ENCODE peak calls at places on chromosome 5, in six cellular contexts. One of them, this sample, is unnamed.

GRCh38 chr5:124377386-124377785 is 369.1 kb downstream of the ZNF608 start:
- DNase-seq in psoas muscle: no peak
- DNase-seq in H7: no peak
- DNase-seq in neuronal stem cell: no peak
- DNase-seq in CD4-positive, CD25-positive, alpha-beta regulatory T cell: no peak
- DNase-seq in CD8-positive, alpha-beta T cell: no peak
- DNase-seq in this sample: no peak

GRCh38 chr5:93894471-93895354 is 153.3 kb upstream of the POU5F2 start:
- DNase-seq in neuronal stem cell: no peak
- DNase-seq in CD4-positive, CD25-positive, alpha-beta regulatory T cell: no peak
- DNase-seq in CD8-positive, alpha-beta T cell: no peak
- DNase-seq in H7: no peak
- DNase-seq in psoas muscle: no peak
- DNase-seq in this sample: no peak

GRCh38 chr5:39193553-39194465 is 25.6 kb downstream of the FYB1 start:
- DNase-seq in H7: no peak
- DNase-seq in CD4-positive, CD25-positive, alpha-beta regulatory T cell: no peak
- DNase-seq in CD8-positive, alpha-beta T cell: no peak
- DNase-seq in neuronal stem cell: no peak
- DNase-seq in psoas muscle: no peak
- DNase-seq in this sample: no peak

GRCh38 chr5:177111720-177112394 is 21.7 kb upstream of the NSD1 start:
- DNase-seq in neuronal stem cell: peak; percentile 81
- DNase-seq in H7: peak; percentile 95
- DNase-seq in CD4-positive, CD25-positive, alpha-beta regulatory T cell: peak; percentile 50
- DNase-seq in CD8-positive, alpha-beta T cell: peak; percentile 37
- DNase-seq in psoas muscle: no peak
- DNase-seq in this sample: peak; percentile 63

GRCh38 chr5:108953940-108954339 is 206.2 kb downstream of the FER start:
- DNase-seq in psoas muscle: no peak
- DNase-seq in neuronal stem cell: no peak
- DNase-seq in CD4-positive, CD25-positive, alpha-beta regulatory T cell: no peak
- DNase-seq in CD8-positive, alpha-beta T cell: no peak
- DNase-seq in H7: no peak
- DNase-seq in this sample: no peak

GRCh38 chr5:62326302-62326701 is 20.3 kb downstream of the KIF2A start:
- DNase-seq in CD4-positive, CD25-positive, alpha-beta regulatory T cell: no peak
- DNase-seq in psoas muscle: no peak
- DNase-seq in CD8-positive, alpha-beta T cell: no peak
- DNase-seq in H7: no peak
- DNase-seq in neuronal stem cell: no peak
- DNase-seq in this sample: no peak

GRCh38 chr5:153523831-153524230 is 33.4 kb downstream of the GRIA1 start:
- DNase-seq in CD8-positive, alpha-beta T cell: no peak
- DNase-seq in psoas muscle: peak; percentile 42
- DNase-seq in H7: no peak
- DNase-seq in CD4-positive, CD25-positive, alpha-beta regulatory T cell: no peak
- DNase-seq in neuronal stem cell: no peak
- DNase-seq in this sample: no peak

GRCh38 chr5:65041296-65042158 is 272.8 kb downstream of the CWC27 start:
- DNase-seq in CD4-positive, CD25-positive, alpha-beta regulatory T cell: no peak
- DNase-seq in CD8-positive, alpha-beta T cell: no peak
- DNase-seq in neuronal stem cell: no peak
- DNase-seq in H7: no peak
- DNase-seq in psoas muscle: no peak
- DNase-seq in this sample: no peak

GRCh38 chr5:7494446-7495132 is 98.7 kb downstream of the ADCY2 start:
- DNase-seq in H7: no peak
- DNase-seq in neuronal stem cell: no peak
- DNase-seq in CD4-positive, CD25-positive, alpha-beta regulatory T cell: no peak
- DNase-seq in CD8-positive, alpha-beta T cell: no peak
- DNase-seq in psoas muscle: peak; percentile 43
- DNase-seq in this sample: no peak

GRCh38 chr5:126830061-126830460 is 53.1 kb downstream of the LMNB1 start:
- DNase-seq in CD8-positive, alpha-beta T cell: no peak
- DNase-seq in CD4-positive, CD25-positive, alpha-beta regulatory T cell: no peak
- DNase-seq in H7: no peak
- DNase-seq in psoas muscle: no peak
- DNase-seq in neuronal stem cell: no peak
- DNase-seq in this sample: no peak

GRCh38 chr5:16871746-16872339 is 64.2 kb downstream of the MYO10 start:
- DNase-seq in H7: no peak
- DNase-seq in psoas muscle: no peak
- DNase-seq in neuronal stem cell: no peak
- DNase-seq in CD4-positive, CD25-positive, alpha-beta regulatory T cell: no peak
- DNase-seq in CD8-positive, alpha-beta T cell: no peak
- DNase-seq in this sample: no peak

GRCh38 chr5:80190960-80191359 is 64.9 kb downstream of the SERINC5 start:
- DNase-seq in psoas muscle: no peak
- DNase-seq in H7: no peak
- DNase-seq in neuronal stem cell: no peak
- DNase-seq in CD4-positive, CD25-positive, alpha-beta regulatory T cell: peak; percentile 42
- DNase-seq in CD8-positive, alpha-beta T cell: no peak
- DNase-seq in this sample: no peak

GRCh38 chr5:179967489-179967888 is 59.8 kb upstream of the TBC1D9B start:
- DNase-seq in H7: no peak
- DNase-seq in psoas muscle: no peak
- DNase-seq in neuronal stem cell: no peak
- DNase-seq in CD8-positive, alpha-beta T cell: no peak
- DNase-seq in CD4-positive, CD25-positive, alpha-beta regulatory T cell: no peak
- DNase-seq in this sample: no peak

GRCh38 chr5:50968296-50969206 is 302.1 kb downstream of the PARP8 start:
- DNase-seq in CD4-positive, CD25-positive, alpha-beta regulatory T cell: no peak
- DNase-seq in CD8-positive, alpha-beta T cell: no peak
- DNase-seq in neuronal stem cell: peak; percentile 88
- DNase-seq in psoas muscle: no peak
- DNase-seq in H7: no peak
- DNase-seq in this sample: no peak

GRCh38 chr5:158194561-158194961 is 335.6 kb upstream of the CLINT1 start:
- DNase-seq in CD4-positive, CD25-positive, alpha-beta regulatory T cell: no peak
- DNase-seq in CD8-positive, alpha-beta T cell: no peak
- DNase-seq in neuronal stem cell: no peak
- DNase-seq in psoas muscle: no peak
- DNase-seq in H7: no peak
- DNase-seq in this sample: no peak

GRCh38 chr5:6496207-6496584 is 47.5 kb downstream of the UBE2QL1 start:
- DNase-seq in psoas muscle: no peak
- DNase-seq in CD4-positive, CD25-positive, alpha-beta regulatory T cell: no peak
- DNase-seq in CD8-positive, alpha-beta T cell: no peak
- DNase-seq in neuronal stem cell: no peak
- DNase-seq in H7: no peak
- DNase-seq in this sample: no peak

GRCh38 chr5:132506094-132506692 is 15.6 kb upstream of the IRF1 start:
- DNase-seq in CD4-positive, CD25-positive, alpha-beta regulatory T cell: no peak
- DNase-seq in CD8-positive, alpha-beta T cell: no peak
- DNase-seq in H7: peak; percentile 62
- DNase-seq in psoas muscle: no peak
- DNase-seq in neuronal stem cell: no peak
- DNase-seq in this sample: no peak

GRCh38 chr5:111548992-111549649 is 36.8 kb upstream of the STARD4 start:
- DNase-seq in H7: no peak
- DNase-seq in CD4-positive, CD25-positive, alpha-beta regulatory T cell: no peak
- DNase-seq in psoas muscle: no peak
- DNase-seq in neuronal stem cell: no peak
- DNase-seq in CD8-positive, alpha-beta T cell: no peak
- DNase-seq in this sample: no peak

GRCh38 chr5:35269006-35269405 is 38.7 kb upstream of the PRLR start:
- DNase-seq in neuronal stem cell: no peak
- DNase-seq in psoas muscle: no peak
- DNase-seq in H7: no peak
- DNase-seq in CD8-positive, alpha-beta T cell: no peak
- DNase-seq in CD4-positive, CD25-positive, alpha-beta regulatory T cell: no peak
- DNase-seq in this sample: no peak

GRCh38 chr5:179265529-179266290 is 79.6 kb downstream of the ADAMTS2 start:
- DNase-seq in CD8-positive, alpha-beta T cell: no peak
- DNase-seq in psoas muscle: peak; percentile 97
- DNase-seq in H7: peak; percentile 80
- DNase-seq in neuronal stem cell: no peak
- DNase-seq in CD4-positive, CD25-positive, alpha-beta regulatory T cell: no peak
- DNase-seq in this sample: no peak

GRCh38 chr5:122312670-122312988 is 592 bp downstream of the SNCAIP start:
- DNase-seq in H7: no peak
- DNase-seq in neuronal stem cell: peak; percentile 30
- DNase-seq in psoas muscle: peak; percentile 15
- DNase-seq in CD8-positive, alpha-beta T cell: no peak
- DNase-seq in CD4-positive, CD25-positive, alpha-beta regulatory T cell: no peak
- DNase-seq in this sample: no peak

DNA sequence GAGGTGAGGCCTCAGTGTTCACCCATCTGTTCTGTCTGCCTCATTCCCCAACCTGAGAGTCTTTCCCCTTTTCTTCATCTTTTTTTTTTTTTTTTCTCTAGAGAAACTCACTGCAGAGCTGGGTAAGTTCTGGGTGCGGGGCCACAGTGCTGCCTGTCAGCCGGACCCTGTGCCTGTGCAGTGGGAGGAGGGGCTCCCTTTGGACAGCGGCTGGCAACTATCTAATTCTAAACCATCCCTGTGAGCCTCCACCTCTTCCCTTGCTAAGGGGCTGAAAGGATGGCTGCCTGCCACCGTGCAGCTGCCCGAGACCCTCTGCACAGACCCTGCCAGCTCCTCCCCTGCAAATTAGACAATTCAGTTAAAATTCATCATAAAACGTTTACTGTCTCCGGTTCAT is 14.1 kb downstream of the BTNL9 start:
- DNase-seq in neuronal stem cell: no peak
- DNase-seq in H7: peak; percentile 57
- DNase-seq in CD4-positive, CD25-positive, alpha-beta regulatory T cell: no peak
- DNase-seq in psoas muscle: no peak
- DNase-seq in CD8-positive, alpha-beta T cell: no peak
- DNase-seq in this sample: no peak
- H3K4me3 ChIP-seq in neuronal stem cell: no peak overlapping the region
- H3K4me3 ChIP-seq in H7: peak overlapping the region; percentile 75
- H3K4me3 ChIP-seq in CD4-positive, CD25-positive, alpha-beta regulatory T cell: no peak overlapping the region
- H3K4me3 ChIP-seq in psoas muscle: peak overlapping the region; percentile 66
- H3K4me3 ChIP-seq in CD8-positive, alpha-beta T cell: peak overlapping the region; percentile 40
- H3K4me3 ChIP-seq in this sample: no peak overlapping the region

DNA sequence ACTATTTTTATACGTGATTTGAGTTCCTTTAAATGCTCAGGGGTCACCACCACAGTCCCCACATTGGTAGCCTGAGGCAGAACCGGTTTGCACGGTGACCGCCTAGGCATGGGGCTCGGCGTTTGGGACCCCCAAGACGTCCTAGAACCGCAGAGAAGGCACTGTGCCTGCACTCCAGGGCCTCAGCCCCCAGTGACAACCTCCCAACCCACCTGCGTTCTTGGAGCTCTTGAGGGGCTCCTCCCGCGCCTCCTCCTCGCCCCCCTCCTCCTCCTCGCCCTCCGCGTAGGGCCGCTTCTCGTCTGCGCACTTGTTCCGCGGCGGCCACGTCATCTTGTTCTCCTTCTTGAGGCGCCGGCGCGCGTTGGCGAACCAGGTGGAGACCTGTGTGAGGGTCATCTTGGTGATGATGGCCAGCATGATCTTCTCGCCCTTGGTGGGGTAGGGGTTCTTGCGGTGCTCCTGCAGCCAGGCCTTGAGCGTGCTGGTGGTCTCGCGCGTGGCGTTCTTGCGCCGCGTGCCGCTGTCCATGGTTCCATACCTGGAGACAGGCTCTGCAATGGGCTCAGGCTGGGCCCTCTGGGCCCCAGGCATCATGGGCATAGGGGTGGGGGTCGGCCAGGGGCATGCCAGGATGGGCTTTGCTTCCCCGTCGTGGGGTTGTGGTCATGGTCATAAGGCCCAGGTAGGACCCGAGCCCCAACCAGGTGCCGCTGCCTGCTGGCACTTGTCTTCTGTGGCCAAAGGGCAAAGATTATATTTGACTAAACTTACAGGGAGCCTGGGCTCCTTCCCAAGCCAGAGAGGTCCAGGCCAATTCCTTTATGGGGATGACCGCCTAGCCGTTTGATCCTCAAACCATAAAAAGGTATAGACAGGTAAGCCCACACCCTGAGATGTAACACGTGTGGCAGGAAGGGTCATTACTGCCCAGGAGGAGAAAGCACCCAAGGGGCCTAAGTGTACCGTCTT is 3.1 kb downstream of the IRX4 start:
- DNase-seq in CD4-positive, CD25-positive, alpha-beta regulatory T cell: no peak
- DNase-seq in psoas muscle: no peak
- DNase-seq in CD8-positive, alpha-beta T cell: no peak
- DNase-seq in H7: peak; percentile 65
- DNase-seq in neuronal stem cell: no peak
- DNase-seq in this sample: no peak
- H3K27me3 ChIP-seq in CD4-positive, CD25-positive, alpha-beta regulatory T cell: peaks cover 6% of the 10 kb centered on the region
- H3K27me3 ChIP-seq in psoas muscle: peaks cover 43% of the 10 kb centered on the region
- H3K27me3 ChIP-seq in CD8-positive, alpha-beta T cell: peaks cover 22% of the 10 kb centered on the region
- H3K27me3 ChIP-seq in H7: peaks cover 94% of the 10 kb centered on the region
- H3K27me3 ChIP-seq in neuronal stem cell: peaks cover 99% of the 10 kb centered on the region
- H3K27me3 ChIP-seq in this sample: peaks cover 22% of the 10 kb centered on the region

DNA sequence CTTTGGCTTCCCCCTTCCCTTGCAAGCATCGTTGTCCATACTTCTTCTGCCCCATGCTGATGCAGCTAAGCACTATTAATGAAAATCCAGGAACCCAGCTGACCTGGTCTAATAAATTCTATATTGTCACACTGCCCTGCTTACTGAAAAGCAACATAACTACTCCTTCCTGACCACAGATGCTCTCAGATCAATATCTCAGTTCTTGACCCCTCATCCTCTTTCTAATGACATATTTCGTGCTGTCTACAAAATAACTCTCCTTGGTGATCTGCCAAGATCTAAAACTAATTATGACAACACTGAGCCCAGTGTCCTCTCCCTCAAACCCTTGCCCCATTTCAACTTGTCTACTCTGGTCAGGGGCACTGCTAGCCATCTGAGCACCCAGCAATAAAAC is 405.5 kb downstream of the EFNA5 start:
- DNase-seq in CD8-positive, alpha-beta T cell: no peak
- DNase-seq in neuronal stem cell: no peak
- DNase-seq in psoas muscle: no peak
- DNase-seq in CD4-positive, CD25-positive, alpha-beta regulatory T cell: no peak
- DNase-seq in H7: no peak
- DNase-seq in this sample: no peak
- H3K4me3 ChIP-seq in CD8-positive, alpha-beta T cell: no peak overlapping the region
- H3K4me3 ChIP-seq in neuronal stem cell: no peak overlapping the region
- H3K4me3 ChIP-seq in psoas muscle: no peak overlapping the region
- H3K4me3 ChIP-seq in CD4-positive, CD25-positive, alpha-beta regulatory T cell: no peak overlapping the region
- H3K4me3 ChIP-seq in H7: no peak overlapping the region
- H3K4me3 ChIP-seq in this sample: no peak overlapping the region

DNA sequence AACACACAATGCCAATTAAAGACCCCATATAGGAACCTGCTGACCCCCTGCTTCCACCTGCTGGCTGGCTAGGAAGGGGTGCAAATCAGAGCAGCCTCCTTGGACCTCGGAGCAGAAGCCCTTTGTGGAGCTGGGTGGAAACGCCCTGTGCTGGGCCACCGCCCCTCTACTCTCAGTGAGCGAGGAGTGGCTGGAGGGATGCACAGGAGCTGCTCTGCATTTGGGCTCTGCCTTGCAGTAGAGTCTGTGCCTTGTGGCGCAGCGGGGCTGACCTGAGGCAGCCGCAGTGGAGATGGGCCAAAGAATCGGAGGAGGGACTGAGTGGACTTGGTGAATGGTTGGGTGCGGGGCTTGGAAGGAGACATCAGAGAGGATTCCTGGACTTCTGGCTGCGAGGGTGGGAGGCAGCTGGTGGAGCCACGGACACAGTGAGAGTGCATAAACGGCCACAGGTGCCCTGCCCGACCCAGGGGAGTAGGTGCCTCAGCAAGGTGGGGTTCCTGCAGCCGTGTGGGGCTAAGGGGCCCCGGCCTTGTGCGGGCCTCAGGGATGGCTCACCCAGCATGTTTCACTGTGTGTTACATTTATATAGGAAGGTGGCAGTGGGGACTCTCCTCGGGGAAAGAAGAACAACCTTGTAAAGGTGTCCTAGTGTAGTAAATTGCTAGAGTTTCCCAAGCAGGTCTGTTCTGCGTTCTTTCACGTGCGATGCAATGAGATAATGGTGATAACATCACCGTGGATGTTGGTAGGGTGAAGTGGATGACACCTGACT is 14.1 kb upstream of the IRX4 start:
- DNase-seq in CD8-positive, alpha-beta T cell: no peak
- DNase-seq in CD4-positive, CD25-positive, alpha-beta regulatory T cell: no peak
- DNase-seq in H7: peak; percentile 52
- DNase-seq in neuronal stem cell: no peak
- DNase-seq in psoas muscle: no peak
- DNase-seq in this sample: no peak
- H3K27me3 ChIP-seq in CD8-positive, alpha-beta T cell: no peaks in the 10 kb centered on the region
- H3K27me3 ChIP-seq in CD4-positive, CD25-positive, alpha-beta regulatory T cell: no peaks in the 10 kb centered on the region
- H3K27me3 ChIP-seq in H7: peaks cover 2% of the 10 kb centered on the region
- H3K27me3 ChIP-seq in neuronal stem cell: peaks cover 2% of the 10 kb centered on the region
- H3K27me3 ChIP-seq in psoas muscle: peaks cover 5% of the 10 kb centered on the region
- H3K27me3 ChIP-seq in this sample: no peaks in the 10 kb centered on the region

This sample was measured in CD4-positive, alpha-beta memory T cell.